ENCODE peak calls at places on chromosomes 3 and 15, in nine cellular contexts. E is tibial nerve; T is RWPE1; R is mesenteric fat pad; D is stimulated activated CD4-positive, alpha-beta T cell treated with anti-CD3 and anti-CD28 coated beads, TNF-alpha, amount 100 ng/mL, for 4 hours; H is CD4-positive, CD25-positive, alpha-beta regulatory T cell; X is nephron progenitor cell; K is endothelial cell; V is NCI-H1436 treated with DMSO at 0.1 percent for 48 hours. S is an unnamed sample.

GRCh38 chr3:169091196-169091595 is 572.3 kb downstream of the MECOM start:
- DNase-seq in H (no peak), V (no peak), T (peak; percentile 59), K (no peak), E (no peak), X (no peak), R (no peak), D (no peak), S (no peak)

GRCh38 chr3:45170071-45170470 is 23.9 kb upstream of the CDCP1 start:
- DNase-seq in K (no peak), R (no peak), V (no peak), H (no peak), E (no peak), X (no peak), T (no peak), D (no peak), S (no peak)

GRCh38 chr3:33544126-33544525 is 103.9 kb upstream of the UBP1 start:
- DNase-seq in T (no peak), X (no peak), V (no peak), H (no peak), R (no peak), E (no peak), K (no peak), D (no peak), S (no peak)

GRCh38 chr15:70799667-70800450 is 36.5 kb upstream of the UACA start:
- DNase-seq in X (no peak), H (no peak), R (no peak), D (no peak), E (peak; percentile 38), T (peak; percentile 25), V (no peak), K (no peak), S (no peak)

GRCh38 chr3:107132674-107133073 is 244.6 kb upstream of the CCDC54 start:
- DNase-seq in T (no peak), X (no peak), E (no peak), R (no peak), H (no peak), D (no peak), V (no peak), K (no peak), S (no peak)

GRCh38 chr3:2446146-2446545 is 347.5 kb downstream of the CNTN4 start:
- DNase-seq in K (no peak), E (no peak), H (no peak), R (no peak), D (no peak), V (no peak), T (no peak), X (no peak), S (no peak)

GRCh38 chr15:48806151-48806550 is 4.7 kb downstream of the CEP152 start:
- DNase-seq in V (peak; percentile 29), H (no peak), K (no peak), R (no peak), X (peak; percentile 23), D (no peak), E (no peak), T (no peak), S (no peak)

GRCh38 chr15:67945951-67946700 is 106.3 kb upstream of the RNU6-1 start:
- DNase-seq in T (peak; percentile 55), D (no peak), H (no peak), X (peak; percentile 51), K (peak; percentile 26), E (peak; percentile 52), V (no peak), R (no peak), S (no peak)

GRCh38 chr3:183254816-183255730 is 2.0 kb downstream of the B3GNT5 start:
- DNase-seq in T (peak; percentile 22), D (no peak), H (no peak), E (no peak), K (no peak), X (peak; percentile 22), R (no peak), V (peak; percentile 26), S (peak; percentile 20)

GRCh38 chr3:15903164-15903563 is 105.4 kb upstream of the ANKRD28 start:
- DNase-seq in T (no peak), K (no peak), R (no peak), D (no peak), V (no peak), X (no peak), H (no peak), E (peak; percentile 47), S (no peak)

GRCh38 chr3:66931286-66931685 is 66.8 kb upstream of the KBTBD8 start:
- DNase-seq in T (no peak), E (no peak), V (no peak), R (no peak), D (no peak), X (no peak), H (no peak), K (no peak), S (no peak)

GRCh38 chr15:54033954-54034458 is 55.8 kb downstream of the UNC13C start:
- DNase-seq in X (peak; percentile 9), H (no peak), T (no peak), K (no peak), E (no peak), V (no peak), D (no peak), R (no peak), S (no peak)

GRCh38 chr15:67061811-67062348 is 3.5 kb upstream of the SMAD3 start:
- DNase-seq in X (no peak), R (no peak), E (no peak), H (no peak), V (no peak), K (no peak), T (no peak), D (no peak), S (no peak)

GRCh38 chr15:42385206-42385979 is 26.1 kb downstream of the CAPN3 start:
- DNase-seq in X (peak; percentile 54), R (no peak), K (peak; percentile 62), T (peak; percentile 42), V (no peak), E (no peak), H (no peak), D (no peak), S (peak; percentile 73)

GRCh38 chr3:36095238-36095637 is 285.1 kb upstream of the STAC start:
- DNase-seq in T (no peak), H (no peak), D (no peak), R (no peak), V (no peak), X (no peak), K (no peak), E (no peak), S (no peak)

GRCh38 chr3:36305929-36306520 is 74.3 kb upstream of the STAC start:
- DNase-seq in E (no peak), K (no peak), R (no peak), V (no peak), X (no peak), T (peak; percentile 1), H (no peak), D (no peak), S (no peak)

GRCh38 chr3:46714728-46715506 is 2.8 kb downstream of the PRSS50 start:
- DNase-seq in R (peak; percentile 72), D (no peak), K (no peak), X (no peak), T (no peak), H (no peak), E (no peak), V (no peak), S (no peak)

GRCh38 chr15:71758716-71759115 is 51.6 kb upstream of the NR2E3 start:
- DNase-seq in T (no peak), H (no peak), E (no peak), X (no peak), D (no peak), R (no peak), V (no peak), K (no peak), S (no peak)

S was measured in WERI-Rb-1.